ENCODE peak calls at places on chromosomes 4 and X, in six cellular contexts. H is sigmoid colon, U is stomach, O is HepG2, S is K562, A is transverse colon. P is an unnamed sample.

GRCh38 chrX:48966796-48967579 is 4.7 kb downstream of the KCND1 start:
- DNase-seq in H (no peak), U (no peak), O (no peak), S (no peak), A (no peak), P (no peak)

GRCh38 chr4:3836802-3837601 is 70.8 kb downstream of the ADRA2C start:
- DNase-seq in H (no peak), U (no peak), O (peak; percentile 99), S (peak; percentile 89), A (no peak), P (no peak)

GRCh38 chr4:55172694-55173287 is 47.4 kb upstream of the KDR start:
- DNase-seq in H (no peak), U (no peak), O (no peak), S (no peak), A (no peak), P (no peak)

GRCh38 chr4:16693040-16693506 is 205.4 kb downstream of the LDB2 start:
- DNase-seq in H (peak; percentile 83), U (no peak), O (no peak), S (no peak), A (peak; percentile 8), P (peak; percentile 34)

GRCh38 chr4:186724048-186724860 is 598 bp upstream of the FAT1 start:
- DNase-seq in H (peak; percentile 80), U (peak; percentile 64), O (no peak), S (peak; percentile 40), A (peak; percentile 58), P (peak; percentile 91)

GRCh38 chr4:3437582-3437936 is 4.2 kb upstream of the HGFAC start:
- DNase-seq in H (no peak), U (no peak), O (no peak), S (no peak), A (no peak), P (no peak)

GRCh38 chr4:126916626-126917140 is 716.1 kb upstream of the INTU start:
- DNase-seq in H (no peak), U (no peak), O (no peak), S (no peak), A (no peak), P (no peak)

GRCh38 chrX:140040397-140040796 is 75.1 kb upstream of the CXorf66 start:
- DNase-seq in H (no peak), U (no peak), O (no peak), S (no peak), A (peak; percentile 14), P (no peak)

GRCh38 chrX:9899640-9900075 is 67.5 kb upstream of the CLDN34 start:
- DNase-seq in H (peak; percentile 63), U (no peak), O (no peak), S (no peak), A (no peak), P (no peak)

GRCh38 chrX:151966236-151966635 is 8.2 kb downstream of the GABRE start:
- DNase-seq in H (no peak), U (no peak), O (no peak), S (no peak), A (no peak), P (no peak)

GRCh38 chr4:184784628-184785257 is 41.0 kb downstream of the ACSL1 start:
- DNase-seq in H (no peak), U (no peak), O (no peak), S (no peak), A (no peak), P (no peak)

GRCh38 chr4:93825551-93826216 is 2.9 kb upstream of the ATOH1 start:
- DNase-seq in H (no peak), U (no peak), O (no peak), S (no peak), A (no peak), P (no peak)

GRCh38 chr4:1604706-1605205 is 79.4 kb downstream of the FAM53A start:
- DNase-seq in H (peak; percentile 52), U (peak; percentile 58), O (no peak), S (no peak), A (peak; percentile 22), P (no peak)

GRCh38 chr4:1192091-1192492 is 19.7 kb upstream of the SPON2 start:
- DNase-seq in H (peak; percentile 97), U (peak; percentile 91), O (no peak), S (no peak), A (peak; percentile 83), P (peak; percentile 77)

GRCh38 chr4:40675166-40675565 is 45.5 kb upstream of the RBM47 start:
- DNase-seq in H (no peak), U (no peak), O (no peak), S (no peak), A (no peak), P (no peak)

GRCh38 chr4:180617203-180617602 is 1626.0 kb upstream of the TENM3 start:
- DNase-seq in H (no peak), U (no peak), O (peak; percentile 61), S (no peak), A (no peak), P (no peak)

DNA sequence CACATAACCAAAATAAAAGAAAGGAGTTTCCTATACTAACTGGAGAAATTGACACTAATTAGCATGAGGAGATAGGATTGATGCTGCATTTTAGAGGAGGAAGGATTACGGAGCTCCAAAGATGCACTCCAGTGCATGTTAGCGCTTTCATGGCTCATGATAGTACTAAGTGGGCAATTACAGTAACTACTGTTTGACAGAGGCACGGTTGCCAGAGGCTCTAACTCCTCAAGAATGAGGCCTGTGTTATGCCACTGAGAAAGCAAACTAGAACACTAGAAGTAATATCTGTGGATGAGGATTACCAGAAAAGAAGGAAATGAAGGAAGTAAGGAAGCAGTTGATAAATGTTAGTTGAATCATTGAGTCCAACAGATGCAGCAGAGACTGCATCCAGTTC is 19.6 kb upstream of the PDGFC start:
- DNase-seq in H (no peak), U (no peak), O (no peak), S (no peak), A (no peak), P (no peak)
- TF ChIP-seq EP300 in H (no peak), U (no peak), O (no peak), S (no peak), A (no peak), P (no peak)

DNA sequence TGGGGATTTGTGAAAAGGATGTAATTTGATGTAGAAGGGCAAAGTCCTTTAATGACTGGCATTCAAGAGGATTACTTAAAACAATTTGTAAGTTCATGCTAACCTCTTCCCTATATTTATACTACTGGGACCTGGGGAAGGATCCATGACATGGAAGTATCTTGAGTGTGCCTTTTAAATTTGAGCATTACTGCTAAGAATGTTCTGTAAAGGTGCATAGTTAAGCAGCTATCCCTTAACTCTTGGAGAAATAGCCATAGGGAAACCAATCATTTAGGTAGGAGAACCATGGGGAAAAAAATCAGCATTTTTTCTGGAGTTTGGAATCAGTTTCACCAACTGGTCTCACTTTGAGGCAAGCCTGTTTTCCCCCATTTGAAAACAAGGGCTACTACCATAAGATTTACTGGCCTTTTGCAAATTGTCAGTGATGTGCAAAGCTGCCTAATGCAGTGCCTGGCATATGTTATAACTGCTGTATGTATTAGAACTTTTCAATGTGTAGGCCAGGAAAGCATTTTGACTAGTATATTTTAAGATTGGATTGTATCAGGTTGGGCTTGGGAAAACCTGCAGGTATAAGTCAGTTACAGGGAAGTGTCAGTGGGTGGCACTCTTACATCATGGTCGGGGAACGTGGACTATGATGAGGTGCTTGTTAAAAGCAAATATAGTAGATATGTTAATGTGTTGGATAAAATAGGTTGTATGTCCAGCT is 72.1 kb downstream of the PRSS12 start:
- DNase-seq in H (no peak), U (peak; percentile 55), O (peak; percentile 74), S (peak; percentile 22), A (peak; percentile 69), P (peak; percentile 76)
- TF ChIP-seq POLR2AphosphoS5 in H (no peak), U (peak; percentile 67), O (peak; percentile 66), S (peak; percentile 49), A (peak; percentile 32), P (no peak)

DNA sequence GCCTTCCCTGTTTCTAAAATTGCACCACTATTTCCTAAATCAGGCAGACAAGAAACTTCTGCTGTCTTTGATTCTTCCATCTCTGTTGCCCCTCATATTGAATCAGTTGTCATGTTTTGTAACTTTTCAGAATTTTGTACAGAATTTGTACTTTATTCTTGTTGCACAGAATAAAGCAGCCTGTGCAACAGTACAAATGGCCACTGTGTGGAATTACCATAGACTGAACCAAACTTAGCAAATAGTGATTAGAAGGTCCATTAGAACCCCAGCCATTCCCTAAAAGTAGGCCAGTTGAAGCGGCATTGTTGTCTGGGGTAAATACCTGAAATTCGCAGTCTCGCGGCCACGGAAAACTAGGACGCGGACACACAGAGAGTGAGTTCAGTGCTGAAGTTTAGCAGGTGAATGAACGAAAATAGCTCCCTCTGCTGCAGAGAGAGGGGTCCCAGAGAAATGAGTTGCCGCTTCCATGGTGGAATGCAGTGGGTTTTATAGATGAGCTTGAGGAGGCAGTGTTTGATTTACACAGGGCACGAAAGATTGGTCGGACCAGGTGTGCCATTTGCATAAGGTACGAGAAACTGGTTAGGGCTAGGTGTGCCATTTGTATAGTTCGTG is 71.8 kb downstream of the C4orf33 start:
- DNase-seq in H (no peak), U (no peak), O (peak; percentile 7), S (no peak), A (no peak), P (no peak)
- H3K9me3 ChIP-seq in H (no peaks in the 10 kb centered on the region), U (no peaks in the 10 kb centered on the region), O (no peaks in the 10 kb centered on the region), S (no peaks in the 10 kb centered on the region), A (no peaks in the 10 kb centered on the region), P (no peaks in the 10 kb centered on the region)

DNA sequence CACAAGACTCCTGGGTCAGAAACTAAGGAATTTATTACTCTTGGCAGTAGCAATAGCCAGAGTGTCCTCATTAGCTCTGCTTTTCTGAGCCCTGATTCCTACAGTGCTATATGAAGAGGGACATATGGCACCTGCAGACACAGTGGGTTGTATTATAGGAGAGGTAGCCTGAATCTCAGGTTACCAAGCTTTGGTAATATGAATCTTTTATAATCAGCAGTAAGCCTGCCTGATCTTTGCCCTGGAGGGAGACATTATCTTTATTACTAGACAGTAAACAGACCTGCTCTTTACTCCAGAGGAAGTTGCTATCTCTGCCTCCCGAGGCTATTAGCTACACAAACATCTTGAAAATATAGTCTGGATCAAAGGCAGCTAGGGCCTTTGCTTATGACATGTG is 62.5 kb upstream of the HOPX start:
- DNase-seq in H (no peak), U (no peak), O (no peak), S (no peak), A (peak; percentile 22), P (no peak)
- TF ChIP-seq EP300 in H (no peak), U (no peak), O (no peak), S (no peak), A (peak; percentile 37), P (no peak)

GRCh38 chrX:153800746-153801145 is 6.3 kb downstream of the SSR4 start:
- DNase-seq in H (no peak), U (no peak), O (no peak), S (no peak), A (no peak), P (no peak)
- TF ChIP-seq POLR2AphosphoS5 in H (no peak), U (no peak), O (no peak), S (no peak), A (no peak), P (no peak)

GRCh38 chr4:155757745-155758265 is 1.0 kb upstream of the GUCY1B1 start:
- DNase-seq in H (no peak), U (no peak), O (no peak), S (no peak), A (no peak), P (no peak)
- H3K9me3 ChIP-seq in H (no peaks in the 10 kb centered on the region), U (no peaks in the 10 kb centered on the region), O (no peaks in the 10 kb centered on the region), S (no peaks in the 10 kb centered on the region), A (no peaks in the 10 kb centered on the region), P (no peaks in the 10 kb centered on the region)

GRCh38 chrX:42740456-42740855 is 37.5 kb downstream of the PPP1R2C start:
- DNase-seq in H (no peak), U (no peak), O (no peak), S (no peak), A (no peak), P (no peak)
- TF ChIP-seq EP300 in H (no peak), U (no peak), O (no peak), S (no peak), A (no peak), P (no peak)

P was measured in upper lobe of left lung.